ENCODE peak calls at places on chromosomes 7 and 10, in nine cellular contexts. U is stimulated activated CD8-positive, alpha-beta memory T cell treated with anti-CD3 and anti-CD28 coated beads, Interleukin-4, amount 100 ng/mL, for 48 hours; L is heart right ventricle; T is uterus; M is ovary; E is AG08396; C is progenitor cell of endocrine pancreas; G is stimulated activated CD4-positive, alpha-beta T cell treated with anti-CD3 and anti-CD28 coated beads, TNF-alpha, amount 100 ng/mL, for 24 hours; K is HepG2. W is an unnamed sample.

GRCh38 chr7:100374601-100375000 is 1.3 kb downstream of the PILRA start:
- DNase-seq in K (no peak), C (no peak), L (no peak), E (no peak), M (no peak), U (no peak), T (no peak), G (no peak), W (no peak)

GRCh38 chr10:133224861-133225366 is 5.1 kb upstream of the UTF1 start:
- DNase-seq in G (no peak), L (no peak), K (no peak), E (no peak), T (peak), C (no peak), U (no peak), M (peak), W (no peak)

GRCh38 chr7:156616269-156617202 is 24.0 kb upstream of the RNF32 start:
- DNase-seq in C (no peak), T (no peak), M (no peak), E (no peak), K (peak), U (no peak), G (no peak), L (no peak), W (no peak)

GRCh38 chr10:87976101-87976743 is 112.8 kb downstream of the PTEN start:
- DNase-seq in L (no peak), U (no peak), G (no peak), M (no peak), E (no peak), T (peak), K (no peak), C (no peak), W (no peak)

GRCh38 chr7:92461027-92462003 is 14.0 kb downstream of the GATAD1 start:
- DNase-seq in K (peak), E (peak), U (peak), T (no peak), L (no peak), M (no peak), G (no peak), C (no peak), W (peak)

GRCh38 chr10:21385996-21386620 is 139.4 kb downstream of the SKIDA1 start:
- DNase-seq in G (no peak), U (no peak), K (no peak), T (no peak), M (no peak), E (no peak), C (no peak), L (no peak), W (no peak)

GRCh38 chr7:150341263-150342118 is at the start of gene RARRES2:
- DNase-seq in E (peak), G (no peak), L (peak), M (peak), K (peak), C (no peak), T (peak), U (no peak), W (peak)

GRCh38 chr10:98270786-98271185 is 2.8 kb upstream of the LOXL4 start:
- DNase-seq in K (no peak), E (no peak), T (no peak), L (no peak), G (no peak), C (no peak), U (no peak), M (no peak), W (no peak)

GRCh38 chr10:6300106-6300783 is 97.5 kb downstream of the PFKFB3 start:
- DNase-seq in G (peak), M (no peak), U (peak), L (no peak), K (no peak), T (no peak), E (peak), C (no peak), W (no peak)

GRCh38 chr7:1697499-1698125 is 27.5 kb downstream of the ELFN1 start:
- DNase-seq in C (no peak), L (no peak), U (no peak), E (no peak), M (no peak), K (no peak), T (no peak), G (no peak), W (peak)

GRCh38 chr7:69276011-69276729 is 322.1 kb upstream of the AUTS2 start:
- DNase-seq in M (no peak), K (no peak), U (no peak), C (no peak), L (no peak), T (peak), E (no peak), G (no peak), W (no peak)

GRCh38 chr7:24981544-24981951 is 1.6 kb upstream of the OSBPL3 start:
- DNase-seq in L (peak), G (peak), C (no peak), T (peak), K (no peak), E (peak), M (peak), U (peak), W (peak)

GRCh38 chr10:48330269-48330668 is 23.8 kb downstream of the MAPK8 start:
- DNase-seq in K (no peak), L (no peak), M (no peak), U (no peak), E (no peak), C (no peak), G (no peak), T (no peak), W (no peak)

GRCh38 chr10:92787557-92788152 is 60.7 kb upstream of the EXOC6 start:
- DNase-seq in U (no peak), L (no peak), T (no peak), M (no peak), G (no peak), E (no peak), K (no peak), C (no peak), W (no peak)

GRCh38 chr10:60417898-60418297 is 28.2 kb upstream of the ANK3 start:
- DNase-seq in M (no peak), G (no peak), U (no peak), L (no peak), E (no peak), C (no peak), K (no peak), T (no peak), W (no peak)

GRCh38 chr10:50033481-50033880 is 34.3 kb upstream of the WASHC2A start:
- DNase-seq in U (no peak), T (no peak), M (no peak), C (no peak), L (no peak), G (no peak), K (no peak), E (no peak), W (no peak)

GRCh38 chr10:1157615-1157933 is 101.4 kb downstream of the WDR37 start:
- DNase-seq in K (no peak), U (no peak), E (no peak), C (no peak), G (no peak), L (no peak), M (no peak), T (no peak), W (no peak)

GRCh38 chr7:31214751-31215150 is 125.8 kb downstream of the NEUROD6 start:
- DNase-seq in M (no peak), K (no peak), T (no peak), G (no peak), C (no peak), L (no peak), E (no peak), U (no peak), W (no peak)

GRCh38 chr10:48331436-48331835 is 25.0 kb downstream of the MAPK8 start:
- DNase-seq in K (no peak), G (no peak), T (no peak), C (no peak), L (no peak), U (no peak), M (no peak), E (no peak), W (no peak)

W was measured in left cardiac atrium.